ENCODE peak calls at places on chromosome X, in four cellular contexts. S, T, Z and L are unnamed samples.

GRCh38 chrX:63128509-63128908 is 222.6 kb downstream of the SPIN4 start:
- DNase-seq in T (no peak), S (no peak), Z (no peak), L (no peak)

GRCh38 chrX:106791495-106791894 is 11.0 kb upstream of the TBC1D8B start:
- DNase-seq in S (no peak), Z (no peak), T (no peak), L (no peak)

GRCh38 chrX:109890300-109890699 is 112.6 kb upstream of the TMEM164 start:
- DNase-seq in Z (no peak), T (no peak), S (no peak), L (no peak)

GRCh38 chrX:153463556-153463955 is 6.8 kb downstream of the HAUS7 start:
- DNase-seq in Z (no peak), T (no peak), S (no peak), L (no peak)

GRCh38 chrX:38336538-38337240 is 9.4 kb upstream of the RPGR start:
- DNase-seq in S (no peak), Z (no peak), T (no peak), L (peak)

GRCh38 chrX:40809210-40809609 is 73.9 kb upstream of the MED14 start:
- DNase-seq in T (no peak), S (no peak), Z (no peak), L (no peak)

GRCh38 chrX:151871244-151871643 is 41.4 kb upstream of the MAGEA4 start:
- DNase-seq in T (no peak), Z (no peak), S (no peak), L (no peak)

GRCh38 chrX:93673056-93673868 is at the start of gene NAP1L3:
- DNase-seq in Z (peak), T (peak), S (peak), L (peak)

GRCh38 chrX:19388741-19389140 is 45.0 kb downstream of the PDHA1 start:
- DNase-seq in S (no peak), T (no peak), Z (no peak), L (no peak)

GRCh38 chrX:37348237-37349130 is 680 bp upstream of the PRRG1 start:
- DNase-seq in T (no peak), S (no peak), Z (no peak), L (no peak)